ENCODE peak calls at places on chromosomes 11 and 22, in six cellular contexts. R, H, D, T, J and F are unnamed samples. For H3K36me3, the result is how much of the 10 kb centered on the place peaks cover.

GRCh38 chr11:2725367-2726300 is 25.8 kb upstream of the KCNQ1OT1 start:
- DNase-seq in R (peak), H (no peak), D (peak), T (peak), J (peak), F (no peak)

GRCh38 chr11:63769044-63769718 is 606 bp upstream of the ZFTA start:
- DNase-seq in R (peak), H (peak), D (peak), T (peak), J (peak), F (peak)

GRCh38 chr11:2572491-2573239 is 127.1 kb downstream of the KCNQ1OT1 start:
- DNase-seq in R (no peak), H (no peak), D (no peak), T (no peak), J (no peak), F (no peak)

GRCh38 chr22:44617828-44618227 is 84.2 kb upstream of the PRR5 start:
- DNase-seq in R (no peak), H (no peak), D (no peak), T (no peak), J (no peak), F (no peak)

GRCh38 chr22:45450931-45451651 is 37.6 kb downstream of the RIBC2 start:
- DNase-seq in R (peak), H (no peak), D (no peak), T (peak), J (peak), F (no peak)

GRCh38 chr11:26964335-26964734 is 29.6 kb upstream of the FIBIN start:
- DNase-seq in R (peak), H (no peak), D (no peak), T (no peak), J (no peak), F (no peak)

GRCh38 chr11:123461164-123461563 is 31.1 kb downstream of the GRAMD1B start:
- DNase-seq in R (no peak), H (no peak), D (no peak), T (no peak), J (peak), F (peak)

GRCh38 chr22:49235463-49236300 is 592.0 kb downstream of the BRD1 start:
- DNase-seq in R (no peak), H (peak), D (no peak), T (no peak), J (no peak), F (no peak)

GRCh38 chr22:20245577-20246367 is 22.3 kb downstream of the RTN4R start:
- DNase-seq in R (no peak), H (peak), D (no peak), T (no peak), J (no peak), F (no peak)
- H3K4me3 ChIP-seq in R (no peak), H (no peak), D (no peak), T (no peak), J (no peak), F (no peak)

GRCh38 chr11:126008956-126009355 is 53.7 kb downstream of the CDON start:
- DNase-seq in R (no peak), H (no peak), D (no peak), T (no peak), J (no peak), F (no peak)
- H3K36me3 ChIP-seq in R (under half), H (under half), D (under half), T (under half), J (under half), F (under half)

DNA sequence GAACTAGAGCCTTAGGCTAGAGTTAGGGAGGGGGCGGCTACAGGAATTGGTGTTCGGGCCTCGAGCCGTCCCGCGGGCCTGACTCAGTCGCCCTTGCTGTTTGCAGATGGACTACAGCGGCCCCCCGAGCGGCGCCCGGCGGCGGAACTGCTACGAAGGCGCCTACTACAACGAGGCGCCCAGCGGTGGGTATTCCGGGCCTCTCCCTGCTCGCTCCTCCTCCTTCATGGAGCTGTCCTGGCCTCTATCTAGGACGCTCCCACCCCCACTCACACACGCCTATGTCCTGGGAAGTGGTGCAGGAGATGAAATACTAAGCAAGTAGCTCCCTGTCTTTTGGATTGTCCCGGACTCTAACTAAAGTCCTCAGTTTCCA is 1.4 kb downstream of the MYOD1 start:
- DNase-seq in R (no peak), H (peak), D (no peak), T (no peak), J (no peak), F (no peak)
- H3K4me3 ChIP-seq in R (no peak), H (peak), D (no peak), T (no peak), J (no peak), F (no peak)

GRCh38 chr22:41263704-41264103 is 22.3 kb downstream of the RANGAP1 start:
- DNase-seq in R (no peak), H (no peak), D (no peak), T (peak), J (no peak), F (no peak)
- H3K36me3 ChIP-seq in R (half or more), H (under half), D (under half), T (under half), J (half or more), F (half or more)

GRCh38 chr11:95915051-95915450 is 8.9 kb downstream of the MTMR2 start:
- DNase-seq in R (peak), H (no peak), D (no peak), T (peak), J (no peak), F (no peak)

GRCh38 chr11:95913830-95914229 is 10.1 kb downstream of the MTMR2 start:
- DNase-seq in R (no peak), H (no peak), D (no peak), T (no peak), J (no peak), F (no peak)

GRCh38 chr11:95911369-95911759 is 12.5 kb downstream of the MTMR2 start:
- DNase-seq in R (no peak), H (no peak), D (no peak), T (no peak), J (no peak), F (no peak)

GRCh38 chr11:95910638-95911368 is 13.1 kb downstream of the MTMR2 start:
- DNase-seq in R (no peak), H (no peak), D (no peak), T (no peak), J (no peak), F (no peak)

GRCh38 chr11:95912902-95913560 is 10.9 kb downstream of the MTMR2 start:
- DNase-seq in R (peak), H (no peak), D (no peak), T (peak), J (no peak), F (no peak)
- H3K4me3 ChIP-seq in R (no peak), H (no peak), D (no peak), T (no peak), J (no peak), F (no peak)

DNA sequence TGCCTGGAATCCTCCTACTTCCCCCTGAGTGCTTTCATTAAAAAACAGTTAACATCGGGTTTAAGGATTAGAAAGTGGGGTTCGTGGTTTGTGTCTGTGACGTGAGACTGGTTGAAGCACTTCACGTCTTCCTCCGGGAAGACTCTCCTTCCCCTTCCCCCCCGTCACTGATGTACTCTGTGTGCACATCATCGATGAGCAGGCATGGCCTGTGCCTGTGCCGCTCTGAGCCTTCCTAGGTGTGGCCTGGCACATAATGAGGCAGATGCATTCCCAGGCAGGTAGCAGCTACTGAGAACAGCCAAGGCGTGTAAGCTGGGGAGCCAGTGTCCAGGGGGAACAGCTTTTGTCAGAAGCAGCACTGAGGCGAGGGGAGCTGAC is 93.8 kb downstream of the BCR start:
- DNase-seq in R (no peak), H (no peak), D (no peak), T (no peak), J (no peak), F (no peak)
- H3K36me3 ChIP-seq in R (under half), H (under half), D (under half), T (under half), J (under half), F (under half)

GRCh38 chr22:25449781-25450317 is 114.6 kb upstream of the GRK3 start:
- DNase-seq in R (no peak), H (no peak), D (no peak), T (peak), J (no peak), F (no peak)
- H3K4me3 ChIP-seq in R (peak), H (peak), D (no peak), T (peak), J (no peak), F (no peak)

DNA sequence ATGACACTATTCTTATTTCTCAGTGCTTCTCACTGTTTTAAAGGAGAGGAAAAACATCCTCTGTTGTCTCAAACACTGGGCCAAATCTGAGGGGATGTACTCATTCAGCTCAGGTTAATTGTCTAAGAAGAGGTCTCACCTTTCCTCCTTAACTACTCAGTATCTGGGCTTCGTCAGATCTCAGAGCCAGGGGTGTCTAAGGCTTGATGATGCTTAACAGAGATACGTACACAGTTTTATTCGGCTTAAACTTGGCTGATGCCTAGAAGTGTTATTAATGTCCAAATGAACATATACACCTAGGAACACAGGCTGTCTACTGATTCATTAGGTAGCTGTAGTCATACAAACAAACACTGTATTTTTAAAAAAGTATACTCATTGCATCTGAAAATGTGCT is 85.8 kb downstream of the UVRAG start:
- DNase-seq in R (no peak), H (no peak), D (no peak), T (no peak), J (no peak), F (no peak)
- H3K36me3 ChIP-seq in R (under half), H (under half), D (under half), T (under half), J (under half), F (under half)

DNA sequence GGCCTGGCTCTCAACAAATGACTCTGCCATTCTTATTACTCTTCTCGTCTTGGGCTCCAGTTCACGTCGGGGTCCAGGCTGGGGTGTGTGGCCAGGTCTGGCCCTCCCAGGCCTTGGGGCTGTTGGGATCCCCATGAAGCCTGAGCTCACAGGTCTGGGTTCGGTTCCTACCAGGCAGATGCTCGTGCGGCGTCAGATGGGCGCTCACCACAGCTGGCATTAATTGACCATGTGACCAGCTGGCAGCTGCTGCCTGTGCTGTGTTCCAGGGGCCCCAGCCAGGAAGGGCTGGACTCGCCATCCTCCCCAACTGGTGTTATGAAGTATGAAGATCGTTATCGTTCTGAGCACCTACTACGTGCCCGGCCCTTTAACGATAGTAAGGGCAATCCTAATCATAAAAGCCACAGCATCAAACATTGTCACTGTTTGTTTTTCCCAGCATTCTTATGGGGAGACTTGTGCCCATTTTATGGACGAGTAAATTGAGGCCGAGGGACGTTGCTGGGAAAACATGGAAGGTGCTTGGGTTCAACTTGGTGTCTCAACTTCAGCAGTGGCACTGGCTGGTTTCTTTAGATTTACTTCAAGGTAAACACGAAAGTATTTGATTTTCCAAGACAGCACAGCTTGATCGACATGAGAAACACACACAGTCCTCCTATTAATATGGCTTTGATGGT is 26.8 kb upstream of the CACNG2 start:
- DNase-seq in R (no peak), H (no peak), D (no peak), T (no peak), J (peak), F (no peak)
- H3K4me3 ChIP-seq in R (no peak), H (no peak), D (no peak), T (no peak), J (no peak), F (no peak)